ENCODE peak calls at places on chromosomes 13 and 19, in seven cellular contexts. U, A, P, E, D, M and G are unnamed samples.

GRCh38 chr19:53581871-53582279 is 43.9 kb downstream of the ZNF331 start:
- DNase-seq in P (no peak), D (no peak), U (no peak), E (no peak), M (no peak), A (peak), G (no peak)

GRCh38 chr19:14616310-14616870 is 33.5 kb downstream of the CLEC17A start:
- DNase-seq in A (no peak), D (no peak), E (no peak), U (no peak), M (no peak), P (no peak), G (no peak)

GRCh38 chr13:20943519-20944012 is 41.0 kb upstream of the XPO4 start:
- DNase-seq in A (peak), D (peak), M (peak), E (peak), P (peak), U (peak), G (peak)

GRCh38 chr13:33992891-33993336 is 175.0 kb downstream of the RFC3 start:
- DNase-seq in M (no peak), D (no peak), U (no peak), A (no peak), P (no peak), E (no peak), G (no peak)

GRCh38 chr13:48253849-48254248 is 20.8 kb downstream of the ITM2B start:
- DNase-seq in U (no peak), P (peak), M (no peak), E (no peak), A (no peak), D (no peak), G (no peak)

GRCh38 chr19:17404621-17405249 is 695 bp downstream of the BST2 start:
- DNase-seq in U (no peak), A (no peak), E (no peak), D (no peak), M (no peak), P (no peak), G (no peak)

GRCh38 chr13:29935309-29935981 is 85.0 kb upstream of the UBL3 start:
- DNase-seq in U (no peak), A (no peak), M (no peak), E (no peak), P (no peak), D (no peak), G (no peak)

GRCh38 chr13:50156140-50156539 is 140.9 kb downstream of the KCNRG start:
- DNase-seq in D (no peak), E (peak), A (no peak), P (peak), U (no peak), M (no peak), G (no peak)

GRCh38 chr13:91153372-91153771 is 194.1 kb upstream of the MIR17HG start:
- DNase-seq in U (no peak), P (no peak), A (no peak), E (no peak), D (no peak), M (no peak), G (no peak)

GRCh38 chr19:6211632-6212402 is 68.0 kb downstream of the MLLT1 start:
- DNase-seq in D (no peak), U (no peak), P (no peak), E (no peak), M (no peak), A (no peak), G (no peak)

GRCh38 chr19:17117250-17117789 is 41.7 kb downstream of the MYO9B start:
- DNase-seq in U (no peak), E (no peak), M (no peak), D (no peak), A (no peak), P (no peak), G (no peak)

GRCh38 chr19:39916236-39916635 is 18.2 kb downstream of the FCGBP start:
- DNase-seq in A (no peak), U (no peak), D (no peak), M (no peak), E (no peak), P (no peak), G (no peak)

GRCh38 chr13:42137856-42138537 is 89.5 kb downstream of the DGKH start:
- DNase-seq in D (no peak), M (no peak), A (no peak), U (no peak), E (peak), P (peak), G (no peak)

GRCh38 chr13:39364797-39365468 is 238.1 kb downstream of the LHFPL6 start:
- DNase-seq in E (no peak), A (no peak), P (peak), M (no peak), U (no peak), D (no peak), G (no peak)

GRCh38 chr13:113196970-113197737 is 11.3 kb downstream of the PCID2 start:
- DNase-seq in M (no peak), A (no peak), D (no peak), E (no peak), P (no peak), U (no peak), G (no peak)

GRCh38 chr19:33409035-33409434 is 35.5 kb downstream of the CEBPG start:
- DNase-seq in E (no peak), M (no peak), A (no peak), D (no peak), P (no peak), U (no peak), G (no peak)

GRCh38 chr13:94968040-94968756 is 255.9 kb upstream of the SOX21 start:
- DNase-seq in D (no peak), P (peak), U (peak), M (peak), E (no peak), A (peak), G (no peak)

GRCh38 chr19:39411832-39412099 is 703 bp upstream of the PLEKHG2 start:
- DNase-seq in E (peak), M (peak), A (peak), U (peak), D (peak), P (peak), G (peak)

GRCh38 chr13:91399189-91400093 is 1.0 kb downstream of the GPC5 start:
- DNase-seq in U (no peak), E (no peak), A (no peak), M (no peak), D (no peak), P (no peak), G (no peak)

GRCh38 chr19:38035515-38036495 is 128.8 kb downstream of the SIPA1L3 start:
- DNase-seq in P (peak), E (peak), D (no peak), M (no peak), A (no peak), U (no peak), G (peak)

GRCh38 chr13:85586422-85586831 is 212.8 kb downstream of the SLITRK6 start:
- DNase-seq in A (no peak), P (no peak), U (no peak), D (no peak), E (peak), M (no peak), G (no peak)

GRCh38 chr19:17797397-17798201 is 2.7 kb downstream of the B3GNT3 start:
- DNase-seq in E (no peak), P (no peak), A (no peak), U (no peak), M (no peak), D (no peak), G (no peak)

GRCh38 chr13:41587490-41587889 is 130.1 kb downstream of the RGCC start:
- DNase-seq in D (no peak), E (no peak), M (peak), U (no peak), P (no peak), A (peak), G (no peak)

GRCh38 chr13:87554045-87554444 is 117.1 kb upstream of the SLITRK5 start:
- DNase-seq in E (no peak), A (no peak), P (no peak), M (no peak), U (no peak), D (no peak), G (no peak)

GRCh38 chr13:51729853-51730553 is 74.0 kb downstream of the DHRS12 start:
- DNase-seq in D (peak), U (peak), A (no peak), M (no peak), E (peak), P (peak), G (no peak)

GRCh38 chr13:34935841-34936240 is 6.2 kb upstream of the NBEA start:
- DNase-seq in P (no peak), E (no peak), U (no peak), M (no peak), A (no peak), D (no peak), G (no peak)

GRCh38 chr19:36745870-36746269 is 26.7 kb downstream of the ZNF850 start:
- DNase-seq in P (no peak), U (no peak), E (no peak), A (no peak), D (no peak), M (no peak), G (no peak)

GRCh38 chr19:40356681-40357595 is 8.4 kb downstream of the PLD3 start:
- DNase-seq in M (no peak), U (peak), P (no peak), D (no peak), E (peak), A (no peak), G (no peak)